ENCODE peak calls at places on chromosomes 3 and 15, in eight cellular contexts. G is activated CD8-positive, alpha-beta memory T cell treated with anti-CD3 and anti-CD28 coated beads for 24 hours; X is sciatic nerve; Q is T-helper 1 cell; S is activated T-cell treated with anti-CD3 and anti-CD28 coated beads for 1 hour; C is iris pigment epithelial cell; T is activated naive CD8-positive, alpha-beta T cell treated with anti-CD3 and anti-CD28 coated beads, Interleukin-2, amount 50 U/mL, for 16 hours; B is HS-5. H is an unnamed sample.

GRCh38 chr3:106943071-106943470 is 434.2 kb upstream of the CCDC54 start:
- DNase-seq in G (no peak), X (no peak), Q (no peak), S (no peak), C (peak), T (no peak), B (no peak), H (peak)

GRCh38 chr3:35383719-35384555 is 255.4 kb upstream of the ARPP21 start:
- DNase-seq in G (no peak), X (no peak), Q (no peak), S (no peak), C (peak), T (no peak), B (peak), H (no peak)

GRCh38 chr3:129004639-129005295 is 3.7 kb downstream of the EFCC1 start:
- DNase-seq in G (no peak), X (no peak), Q (no peak), S (no peak), C (no peak), T (no peak), B (no peak), H (no peak)

GRCh38 chr3:111761309-111761795 is 97.7 kb upstream of the PHLDB2 start:
- DNase-seq in G (no peak), X (no peak), Q (no peak), S (no peak), C (peak), T (no peak), B (peak), H (peak)

GRCh38 chr3:127087441-127087840 is 104.5 kb downstream of the PLXNA1 start:
- DNase-seq in G (no peak), X (no peak), Q (no peak), S (no peak), C (no peak), T (no peak), B (no peak), H (no peak)

GRCh38 chr3:31980530-31981205 is 394 bp downstream of the OSBPL10 start:
- DNase-seq in G (peak), X (peak), Q (peak), S (peak), C (peak), T (no peak), B (no peak), H (peak)

GRCh38 chr3:192444096-192444790 is 283.1 kb downstream of the FGF12 start:
- DNase-seq in G (peak), X (peak), Q (peak), S (peak), C (peak), T (no peak), B (no peak), H (peak)

GRCh38 chr3:72811551-72811950 is 36.7 kb downstream of the SHQ1 start:
- DNase-seq in G (no peak), X (no peak), Q (no peak), S (no peak), C (no peak), T (no peak), B (no peak), H (no peak)

GRCh38 chr3:76576201-76576600 is 463.7 kb upstream of the ROBO2 start:
- DNase-seq in G (no peak), X (no peak), Q (no peak), S (no peak), C (no peak), T (no peak), B (no peak), H (no peak)

GRCh38 chr15:83365370-83365938 is 81.0 kb upstream of the BNC1 start:
- DNase-seq in G (no peak), X (no peak), Q (no peak), S (no peak), C (peak), T (no peak), B (peak), H (peak)

GRCh38 chr15:75966073-75966472 is 46.2 kb downstream of the NRG4 start:
- DNase-seq in G (no peak), X (no peak), Q (no peak), S (no peak), C (peak), T (no peak), B (peak), H (peak)

GRCh38 chr15:58632789-58633188 is 116.7 kb downstream of the ADAM10 start:
- DNase-seq in G (no peak), X (no peak), Q (no peak), S (no peak), C (peak), T (no peak), B (no peak), H (peak)

GRCh38 chr3:37989821-37990480 is 635 bp upstream of the VILL start:
- DNase-seq in G (no peak), X (peak), Q (no peak), S (no peak), C (no peak), T (no peak), B (no peak), H (no peak)

GRCh38 chr3:190266915-190267290 is 55.3 kb downstream of the CLDN1 start:
- DNase-seq in G (no peak), X (no peak), Q (no peak), S (no peak), C (peak), T (no peak), B (no peak), H (no peak)

H was measured in amniotic epithelial cell.